ENCODE peak calls at places on chromosomes 5 and 9, in eight cellular contexts. V is endothelial cell of umbilical vein, X is OCI-LY7, F is stromal cell of bone marrow, R is amniotic epithelial cell, S is 8988T, A is astrocyte, N is fibroblast of the conjunctiva. J is an unnamed sample.

GRCh38 chr5:1291611-1292080 is 3.2 kb downstream of the TERT start:
- DNase-seq in V (no peak), X (peak), F (no peak), R (no peak), S (no peak), A (no peak), N (no peak), J (no peak)

GRCh38 chr5:105877592-105877991 is 1793.1 kb downstream of the EFNA5 start:
- DNase-seq in V (no peak), X (no peak), F (no peak), R (no peak), S (no peak), A (no peak), N (no peak), J (no peak)

GRCh38 chr9:113143432-113144227 is 7.2 kb upstream of the SLC31A2 start:
- DNase-seq in V (no peak), X (no peak), F (no peak), R (no peak), S (no peak), A (no peak), N (no peak), J (no peak)

GRCh38 chr9:116274293-116274692 is 120.7 kb downstream of the PAPPA start:
- DNase-seq in V (no peak), X (no peak), F (peak), R (peak), S (no peak), A (peak), N (no peak), J (no peak)

GRCh38 chr9:130265431-130266235 is at the start of gene HMCN2:
- DNase-seq in V (no peak), X (no peak), F (no peak), R (peak), S (no peak), A (no peak), N (no peak), J (no peak)

GRCh38 chr9:76744336-76744735 is 19.9 kb upstream of the PCA3 start:
- DNase-seq in V (no peak), X (no peak), F (no peak), R (no peak), S (no peak), A (no peak), N (no peak), J (no peak)

GRCh38 chr5:80195837-80196400 is 59.9 kb downstream of the SERINC5 start:
- DNase-seq in V (no peak), X (no peak), F (no peak), R (no peak), S (no peak), A (no peak), N (no peak), J (no peak)

GRCh38 chr5:16596541-16596940 is 20.3 kb downstream of the RETREG1 start:
- DNase-seq in V (no peak), X (no peak), F (peak), R (peak), S (no peak), A (peak), N (no peak), J (no peak)

GRCh38 chr5:73282923-73283322 is 109.9 kb downstream of the TMEM174 start:
- DNase-seq in V (no peak), X (no peak), F (no peak), R (no peak), S (no peak), A (no peak), N (no peak), J (no peak)

GRCh38 chr9:6590772-6591384 is 54.7 kb downstream of the GLDC start:
- DNase-seq in V (no peak), X (no peak), F (no peak), R (no peak), S (no peak), A (no peak), N (no peak), J (no peak)

GRCh38 chr5:85556464-85556863 is 1061.3 kb upstream of the COX7C start:
- DNase-seq in V (no peak), X (no peak), F (no peak), R (no peak), S (no peak), A (no peak), N (no peak), J (no peak)

GRCh38 chr5:78964889-78965288 is 20.2 kb downstream of the ARSB start:
- DNase-seq in V (peak), X (peak), F (peak), R (peak), S (no peak), A (peak), N (peak), J (peak)

GRCh38 chr9:133513214-133514088 is 11.3 kb downstream of the MYMK start:
- DNase-seq in V (no peak), X (no peak), F (no peak), R (no peak), S (no peak), A (no peak), N (no peak), J (no peak)

GRCh38 chr5:161165998-161166660 is 314.1 kb upstream of the ATP10B start:
- DNase-seq in V (no peak), X (no peak), F (no peak), R (no peak), S (no peak), A (no peak), N (no peak), J (no peak)

GRCh38 chr9:14993061-14993800 is 83.0 kb upstream of the FREM1 start:
- DNase-seq in V (peak), X (no peak), F (peak), R (peak), S (no peak), A (peak), N (peak), J (no peak)

GRCh38 chr5:150593593-150593992 is 46.9 kb upstream of the SYNPO start:
- DNase-seq in V (no peak), X (no peak), F (no peak), R (no peak), S (no peak), A (peak), N (no peak), J (no peak)

GRCh38 chr5:179008667-179009066 is 13.5 kb upstream of the GRM6 start:
- DNase-seq in V (no peak), X (peak), F (no peak), R (no peak), S (no peak), A (no peak), N (no peak), J (no peak)

GRCh38 chr9:88310310-88310980 is 77.8 kb upstream of the SPIN1 start:
- DNase-seq in V (no peak), X (no peak), F (no peak), R (peak), S (no peak), A (no peak), N (no peak), J (no peak)

GRCh38 chr5:58156354-58156753 is 303.5 kb downstream of the PLK2 start:
- DNase-seq in V (no peak), X (no peak), F (peak), R (no peak), S (no peak), A (peak), N (no peak), J (no peak)

GRCh38 chr9:2701070-2701469 is 16.2 kb upstream of the KCNV2 start:
- DNase-seq in V (no peak), X (no peak), F (no peak), R (no peak), S (no peak), A (no peak), N (no peak), J (no peak)

GRCh38 chr9:138053996-138054752 is 176.6 kb downstream of the CACNA1B start:
- DNase-seq in V (no peak), X (peak), F (no peak), R (no peak), S (peak), A (no peak), N (no peak), J (no peak)

GRCh38 chr5:102554092-102554491 is 55.3 kb upstream of the SLCO6A1 start:
- DNase-seq in V (no peak), X (no peak), F (no peak), R (no peak), S (no peak), A (peak), N (no peak), J (no peak)

GRCh38 chr9:93650448-93650847 is 74.1 kb downstream of the PHF2 start:
- DNase-seq in V (no peak), X (no peak), F (no peak), R (no peak), S (no peak), A (no peak), N (no peak), J (no peak)

GRCh38 chr5:116841734-116842133 is 267.1 kb upstream of the SEMA6A start:
- DNase-seq in V (no peak), X (no peak), F (no peak), R (no peak), S (no peak), A (no peak), N (no peak), J (no peak)

GRCh38 chr5:59673438-59674058 is 220.0 kb downstream of the PDE4D start:
- DNase-seq in V (peak), X (peak), F (peak), R (peak), S (no peak), A (no peak), N (peak), J (no peak)

GRCh38 chr5:9726931-9727330 is 96.8 kb upstream of the TAS2R1 start:
- DNase-seq in V (no peak), X (no peak), F (no peak), R (no peak), S (no peak), A (no peak), N (no peak), J (no peak)

GRCh38 chr5:169268019-169268418 is 32.9 kb downstream of the SLIT3 start:
- DNase-seq in V (no peak), X (no peak), F (no peak), R (no peak), S (no peak), A (no peak), N (peak), J (no peak)

GRCh38 chr9:2023042-2023441 is 7.9 kb downstream of the SMARCA2 start:
- DNase-seq in V (no peak), X (no peak), F (no peak), R (no peak), S (no peak), A (no peak), N (no peak), J (no peak)

GRCh38 chr5:25544652-25545249 is 900.0 kb upstream of the CDH10 start:
- DNase-seq in V (no peak), X (peak), F (no peak), R (peak), S (no peak), A (no peak), N (peak), J (no peak)

GRCh38 chr9:69945671-69946141 is 97.9 kb upstream of the MAMDC2 start:
- DNase-seq in V (peak), X (no peak), F (peak), R (peak), S (no peak), A (no peak), N (peak), J (peak)

GRCh38 chr9:129027685-129028191 is 393 bp downstream of the SH3GLB2 start:
- DNase-seq in V (peak), X (peak), F (no peak), R (no peak), S (peak), A (no peak), N (no peak), J (no peak)

J was measured in AG04450.